ENCODE peak calls at places on chromosomes 6 and 20, in nine cellular contexts. J is cardiac fibroblast, B is GM23338, A is BJ, K is fibroblast of the aortic adventitia, R is HFF-Myc, X is A549, D is uterus, U is psoas muscle. O is an unnamed sample.

GRCh38 chr6:64255000-64255399 is 619.4 kb downstream of the PHF3 start:
- DNase-seq in J (no peak), B (no peak), A (no peak), K (no peak), R (no peak), X (no peak), D (no peak), U (no peak), O (no peak)

GRCh38 chr20:51497542-51498467 is 44.7 kb downstream of the NFATC2 start:
- DNase-seq in J (peak), B (no peak), A (no peak), K (peak), R (no peak), X (no peak), D (no peak), U (peak), O (no peak)

GRCh38 chr6:152004036-152004566 is 196.6 kb downstream of the ESR1 start:
- DNase-seq in J (peak), B (no peak), A (no peak), K (peak), R (no peak), X (no peak), D (no peak), U (no peak), O (peak)

GRCh38 chr20:32357869-32358631 is at the start of gene ASXL1:
- DNase-seq in J (peak), B (peak), A (peak), K (peak), R (peak), X (peak), D (peak), U (peak), O (peak)

GRCh38 chr6:16429669-16430068 is 191.3 kb downstream of the GMPR start:
- DNase-seq in J (no peak), B (no peak), A (no peak), K (no peak), R (no peak), X (no peak), D (no peak), U (no peak), O (no peak)

GRCh38 chr20:63700199-63701050 is 4.0 kb downstream of the TNFRSF6B start:
- DNase-seq in J (no peak), B (no peak), A (no peak), K (no peak), R (no peak), X (no peak), D (peak), U (peak), O (no peak)

GRCh38 chr20:32672982-32673727 is 586 bp downstream of the C20orf203 start:
- DNase-seq in J (no peak), B (peak), A (no peak), K (no peak), R (no peak), X (no peak), D (no peak), U (no peak), O (no peak)

GRCh38 chr20:62665826-62666735 is 23.8 kb downstream of the SLCO4A1 start:
- DNase-seq in J (no peak), B (no peak), A (no peak), K (no peak), R (no peak), X (no peak), D (no peak), U (no peak), O (no peak)

GRCh38 chr6:138774370-138774769 is 801 bp downstream of the CCDC28A start:
- DNase-seq in J (no peak), B (no peak), A (no peak), K (no peak), R (no peak), X (no peak), D (no peak), U (no peak), O (no peak)

GRCh38 chr6:86526238-86526637 is 411.1 kb upstream of the HTR1E start:
- DNase-seq in J (no peak), B (no peak), A (no peak), K (no peak), R (no peak), X (no peak), D (no peak), U (no peak), O (no peak)

GRCh38 chr20:37530696-37531095 is 3.0 kb upstream of the BLCAP start:
- DNase-seq in J (no peak), B (no peak), A (no peak), K (no peak), R (no peak), X (no peak), D (no peak), U (no peak), O (no peak)

GRCh38 chr20:60649541-60649940 is 602.5 kb upstream of the CDH4 start:
- DNase-seq in J (no peak), B (no peak), A (no peak), K (no peak), R (no peak), X (no peak), D (no peak), U (no peak), O (no peak)

GRCh38 chr20:48606841-48607543 is 220.8 kb downstream of the PREX1 start:
- DNase-seq in J (no peak), B (no peak), A (no peak), K (no peak), R (no peak), X (no peak), D (no peak), U (no peak), O (no peak)

GRCh38 chr6:131949615-131949908 is 1.6 kb downstream of the CCN2 start:
- DNase-seq in J (peak), B (no peak), A (peak), K (peak), R (no peak), X (no peak), D (no peak), U (no peak), O (peak)

GRCh38 chr20:63699466-63700198 is 3.2 kb downstream of the TNFRSF6B start:
- DNase-seq in J (no peak), B (no peak), A (no peak), K (no peak), R (no peak), X (no peak), D (peak), U (peak), O (no peak)

GRCh38 chr6:119979862-119980261 is 630.3 kb upstream of the MAN1A1 start:
- DNase-seq in J (peak), B (peak), A (no peak), K (peak), R (no peak), X (no peak), D (no peak), U (no peak), O (no peak)

GRCh38 chr6:20312581-20312980 is 89.1 kb upstream of the E2F3 start:
- DNase-seq in J (no peak), B (no peak), A (no peak), K (no peak), R (no peak), X (no peak), D (no peak), U (no peak), O (no peak)

GRCh38 chr6:815348-815738 is 122.4 kb upstream of the EXOC2 start:
- DNase-seq in J (no peak), B (no peak), A (no peak), K (no peak), R (no peak), X (no peak), D (no peak), U (no peak), O (no peak)

GRCh38 chr6:814378-815347 is 121.7 kb upstream of the EXOC2 start:
- DNase-seq in J (no peak), B (no peak), A (no peak), K (no peak), R (no peak), X (no peak), D (no peak), U (no peak), O (no peak)

GRCh38 chr6:818191-818590 is 125.3 kb upstream of the EXOC2 start:
- DNase-seq in J (no peak), B (no peak), A (no peak), K (no peak), R (no peak), X (no peak), D (no peak), U (no peak), O (no peak)

GRCh38 chr6:819122-819521 is 126.2 kb upstream of the EXOC2 start:
- DNase-seq in J (no peak), B (no peak), A (no peak), K (no peak), R (no peak), X (no peak), D (no peak), U (no peak), O (no peak)

GRCh38 chr6:816510-817084 is 123.7 kb upstream of the EXOC2 start:
- DNase-seq in J (no peak), B (no peak), A (no peak), K (no peak), R (no peak), X (no peak), D (no peak), U (no peak), O (no peak)
- TF ChIP-seq CTCF in J (no peak), B (no peak), A (no peak), K (no peak), R (no peak), X (no peak), D (no peak), U (no peak), O (no peak)

GRCh38 chr6:43724914-43725642 is 37.5 kb upstream of the MRPS18A start:
- DNase-seq in J (peak), B (no peak), A (peak), K (peak), R (peak), X (no peak), D (peak), U (peak), O (peak)
- H3K4me3 ChIP-seq in J (no peak), B (no peak), A (no peak), K (no peak), R (no peak), X (no peak), D (no peak), U (no peak), O (no peak)

DNA sequence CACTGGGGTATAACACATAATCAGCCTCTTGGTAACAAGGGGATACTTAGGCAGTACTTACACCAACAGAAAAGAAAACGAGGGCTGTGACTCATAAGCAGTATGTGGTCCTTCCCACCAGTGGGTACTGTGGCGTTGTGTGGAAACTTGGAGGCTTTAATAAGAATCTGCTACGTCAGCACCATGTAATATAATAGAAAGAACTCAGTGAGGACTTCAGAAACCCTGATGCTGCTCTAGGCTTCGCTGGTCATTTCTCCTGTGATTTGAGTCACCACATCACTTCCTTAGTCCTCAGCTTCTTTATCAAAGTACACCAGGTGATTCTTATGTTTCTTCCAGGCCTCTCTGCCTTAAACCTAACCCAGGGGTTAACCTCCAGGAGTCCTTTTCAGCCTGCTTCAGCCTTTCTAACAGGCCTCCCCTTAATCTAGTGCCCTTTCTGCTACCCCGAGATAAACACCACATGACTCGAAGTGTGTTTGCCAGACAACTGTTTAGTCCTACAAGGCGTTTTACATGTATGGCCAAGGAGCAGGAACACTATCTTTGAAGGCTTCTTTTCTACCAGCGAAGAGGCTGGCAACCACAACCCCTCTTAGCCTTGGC is 68.5 kb downstream of the FYN start:
- DNase-seq in J (peak), B (no peak), A (no peak), K (peak), R (no peak), X (no peak), D (no peak), U (no peak), O (peak)
- TF ChIP-seq CTCF in J (peak), B (no peak), A (peak), K (peak), R (no peak), X (no peak), D (no peak), U (no peak), O (no peak)

GRCh38 chr6:55180258-55180657 is 5.9 kb downstream of the HCRTR2 start:
- DNase-seq in J (no peak), B (no peak), A (no peak), K (no peak), R (no peak), X (no peak), D (no peak), U (no peak), O (no peak)

GRCh38 chr6:55176958-55177357 is 2.6 kb downstream of the HCRTR2 start:
- DNase-seq in J (peak), B (peak), A (no peak), K (no peak), R (no peak), X (no peak), D (no peak), U (no peak), O (no peak)

GRCh38 chr6:55175778-55176084 is 1.4 kb downstream of the HCRTR2 start:
- DNase-seq in J (no peak), B (peak), A (no peak), K (no peak), R (no peak), X (no peak), D (no peak), U (no peak), O (no peak)

GRCh38 chr6:55175078-55175777 is 913 bp downstream of the HCRTR2 start:
- DNase-seq in J (no peak), B (peak), A (no peak), K (no peak), R (no peak), X (no peak), D (no peak), U (no peak), O (no peak)

DNA sequence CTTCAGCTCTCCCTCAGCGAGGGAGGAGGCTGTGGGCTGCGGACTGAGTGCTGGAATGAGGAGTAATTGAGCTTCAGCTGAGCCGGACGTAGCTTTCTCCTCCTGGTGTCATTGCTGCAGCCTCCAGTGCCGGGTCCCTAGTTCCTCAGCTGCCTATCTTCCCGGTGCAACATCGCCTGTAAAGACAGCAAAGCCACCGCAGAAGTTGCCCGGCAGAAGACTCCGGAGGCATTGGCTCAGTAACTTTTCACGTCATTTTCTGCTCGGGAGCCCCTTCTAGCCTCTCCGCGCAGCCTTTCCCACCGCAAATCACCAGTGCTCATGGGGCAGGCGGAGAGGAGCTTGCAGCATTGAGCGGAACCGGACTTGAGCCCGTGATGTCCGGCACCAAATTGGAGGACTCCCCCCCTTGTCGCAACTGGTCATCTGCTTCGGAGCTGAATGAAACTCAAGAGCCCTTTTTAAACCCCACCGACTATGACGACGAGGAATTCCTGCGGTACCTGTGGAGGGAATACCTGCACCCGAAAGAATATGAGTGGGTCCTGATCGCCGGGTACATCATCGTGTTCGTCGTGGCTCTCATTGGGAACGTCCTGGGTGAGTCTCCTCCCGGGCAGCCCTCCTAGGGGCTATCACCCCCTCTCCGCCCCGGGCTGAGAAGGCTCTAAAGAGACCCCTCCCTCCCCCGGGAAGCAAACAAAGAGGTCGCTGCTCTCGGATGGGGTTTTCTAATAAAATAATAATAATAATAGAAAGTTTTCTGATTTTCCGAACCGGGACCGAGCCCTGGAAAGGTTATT is at the start of gene HCRTR2:
- DNase-seq in J (no peak), B (peak), A (no peak), K (no peak), R (no peak), X (no peak), D (no peak), U (no peak), O (no peak)
- H3K4me3 ChIP-seq in J (no peak), B (peak), A (no peak), K (no peak), R (peak), X (no peak), D (no peak), U (peak), O (no peak)

GRCh38 chr20:50193169-50193850 is 2.7 kb downstream of the CEBPB start:
- DNase-seq in J (peak), B (no peak), A (no peak), K (peak), R (no peak), X (no peak), D (no peak), U (no peak), O (no peak)
- TF ChIP-seq CTCF in J (no peak), B (no peak), A (no peak), K (peak), R (no peak), X (no peak), D (no peak), U (no peak), O (no peak)

GRCh38 chr6:88167625-88167937 is 1.4 kb upstream of the CNR1 start:
- DNase-seq in J (no peak), B (peak), A (no peak), K (no peak), R (no peak), X (no peak), D (no peak), U (no peak), O (no peak)

GRCh38 chr6:88168362-88168761 is 2.2 kb upstream of the CNR1 start:
- DNase-seq in J (no peak), B (no peak), A (no peak), K (no peak), R (no peak), X (no peak), D (no peak), U (no peak), O (no peak)

GRCh38 chr6:88166493-88166900 is 350 bp upstream of the CNR1 start:
- DNase-seq in J (peak), B (no peak), A (no peak), K (no peak), R (no peak), X (no peak), D (no peak), U (peak), O (no peak)

GRCh38 chr6:88165877-88166492 is at the start of gene CNR1:
- DNase-seq in J (peak), B (peak), A (no peak), K (no peak), R (no peak), X (peak), D (peak), U (peak), O (peak)

DNA sequence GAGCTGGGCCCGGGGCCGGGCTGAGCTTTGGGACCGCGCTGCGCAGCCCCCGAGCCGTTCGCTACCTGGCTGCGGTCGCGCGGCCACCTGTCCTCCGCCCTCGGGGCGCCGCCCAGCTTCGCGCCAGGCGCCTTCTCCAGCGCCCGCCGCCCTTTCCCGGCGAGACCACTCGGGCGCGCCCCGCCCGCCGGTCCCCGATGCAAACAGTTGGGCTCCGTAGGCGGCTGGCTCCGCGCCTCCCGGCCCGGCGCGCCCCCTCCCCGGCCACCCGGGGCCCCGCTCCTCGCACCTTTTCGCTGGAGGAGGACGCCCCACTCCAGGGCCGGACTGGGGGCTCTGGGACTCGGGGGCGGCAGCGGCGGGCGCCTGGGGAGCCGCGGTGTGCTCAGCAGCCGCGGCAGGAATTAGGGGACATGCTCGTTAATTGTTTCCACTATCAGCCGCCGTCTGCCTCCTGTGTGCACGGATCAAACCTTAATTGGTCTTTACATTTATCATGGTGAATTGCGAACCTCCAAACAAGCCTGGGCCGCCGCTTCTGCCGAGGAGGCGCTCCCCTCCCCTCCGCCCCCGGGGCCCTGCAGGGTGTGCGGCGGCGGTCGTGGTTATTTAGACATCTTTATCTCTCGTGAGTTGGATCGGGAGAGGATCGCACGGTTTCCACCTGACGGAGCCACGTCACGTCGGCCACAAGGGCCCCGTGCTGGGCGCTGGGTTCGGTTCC is 916 bp upstream of the CNR1 start:
- DNase-seq in J (no peak), B (peak), A (no peak), K (no peak), R (no peak), X (no peak), D (no peak), U (no peak), O (no peak)
- H3K4me3 ChIP-seq in J (no peak), B (peak), A (no peak), K (no peak), R (no peak), X (peak), D (peak), U (peak), O (no peak)

GRCh38 chr6:38270367-38270766 is 369.4 kb downstream of the BTBD9 start:
- DNase-seq in J (no peak), B (no peak), A (no peak), K (no peak), R (no peak), X (no peak), D (no peak), U (no peak), O (no peak)

GRCh38 chr6:38273325-38273724 is 366.4 kb downstream of the BTBD9 start:
- DNase-seq in J (no peak), B (no peak), A (peak), K (peak), R (no peak), X (no peak), D (no peak), U (no peak), O (no peak)

GRCh38 chr6:38272222-38272621 is 367.5 kb downstream of the BTBD9 start:
- DNase-seq in J (no peak), B (no peak), A (no peak), K (no peak), R (no peak), X (no peak), D (no peak), U (no peak), O (no peak)

GRCh38 chr6:38269773-38270172 is 370.0 kb downstream of the BTBD9 start:
- DNase-seq in J (no peak), B (peak), A (no peak), K (no peak), R (no peak), X (no peak), D (no peak), U (no peak), O (peak)

DNA sequence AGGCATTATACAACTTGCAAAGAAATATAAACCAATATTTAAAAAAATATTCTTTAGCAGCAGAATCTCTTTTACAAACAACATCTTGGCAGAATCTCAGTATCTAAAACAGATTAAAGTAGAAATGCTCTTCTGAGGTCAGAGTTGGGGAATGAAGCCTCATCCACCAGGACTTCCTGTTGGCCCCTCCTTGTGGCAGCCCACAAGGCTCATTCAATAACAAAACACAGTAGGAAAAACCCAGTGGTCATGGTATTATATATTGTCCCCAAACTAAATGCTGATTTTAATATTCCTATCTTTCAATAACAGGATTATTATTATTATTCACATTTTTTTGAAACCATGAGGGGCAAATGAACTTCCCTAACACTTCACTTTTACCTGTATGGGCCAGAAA is 368.6 kb downstream of the BTBD9 start:
- DNase-seq in J (peak), B (no peak), A (no peak), K (peak), R (no peak), X (no peak), D (no peak), U (no peak), O (peak)
- TF ChIP-seq CTCF in J (peak), B (no peak), A (no peak), K (no peak), R (no peak), X (no peak), D (no peak), U (no peak), O (no peak)